ENCODE peak calls at places on chromosomes 1 and 21, in ten cellular contexts. I is NB4, S is tibial nerve, M is A549, W is HCT116, F is ovary, O is adrenal gland, J is stomach, K is endothelial cell of umbilical vein, C is transverse colon. G is an unnamed sample.
A peak's percentile ranks its signal among the peaks of the same experiment; 100 is the strongest.

GRCh38 chr21:32021319-32022027 is 148.7 kb downstream of the HUNK start:
- DNase-seq in I (no peak), S (no peak), M (no peak), W (no peak), F (no peak), O (no peak), J (peak; percentile 92), K (no peak), C (peak; percentile 54), G (peak; percentile 81)

GRCh38 chr1:165842363-165843129 is 15.1 kb downstream of the UCK2 start:
- DNase-seq in I (peak; percentile 77), S (no peak), M (no peak), W (no peak), F (no peak), O (peak; percentile 18), J (no peak), K (peak; percentile 35), C (no peak), G (no peak)

GRCh38 chr1:156106624-156107488 is 7.7 kb upstream of the LMNA start:
- DNase-seq in I (no peak), S (peak; percentile 50), M (no peak), W (no peak), F (peak; percentile 52), O (no peak), J (no peak), K (no peak), C (no peak), G (no peak)

GRCh38 chr1:152517237-152517811 is 3.0 kb downstream of the CRCT1 start:
- DNase-seq in I (no peak), S (no peak), M (peak; percentile 64), W (peak; percentile 6), F (no peak), O (no peak), J (no peak), K (peak; percentile 25), C (no peak), G (no peak)

GRCh38 chr1:222596696-222597095 is 7.0 kb upstream of the TAF1A start:
- DNase-seq in I (no peak), S (no peak), M (no peak), W (no peak), F (no peak), O (no peak), J (no peak), K (no peak), C (no peak), G (no peak)

GRCh38 chr1:205375816-205376545 is 19.3 kb upstream of the KLHDC8A start:
- DNase-seq in I (no peak), S (no peak), M (peak; percentile 69), W (peak; percentile 16), F (peak; percentile 65), O (peak; percentile 68), J (no peak), K (no peak), C (peak; percentile 34), G (no peak)

GRCh38 chr1:222331765-222332164 is 216.1 kb downstream of the HHIPL2 start:
- DNase-seq in I (no peak), S (no peak), M (no peak), W (no peak), F (no peak), O (no peak), J (no peak), K (no peak), C (no peak), G (no peak)

GRCh38 chr1:231359113-231359512 is 21.0 kb downstream of the SPRTN start:
- DNase-seq in I (peak; percentile 94), S (peak; percentile 68), M (no peak), W (no peak), F (no peak), O (peak; percentile 40), J (no peak), K (no peak), C (no peak), G (no peak)

GRCh38 chr1:193569696-193570269 is 383.4 kb upstream of the B3GALT2 start:
- DNase-seq in I (no peak), S (no peak), M (no peak), W (no peak), F (no peak), O (no peak), J (no peak), K (no peak), C (no peak), G (no peak)

DNA sequence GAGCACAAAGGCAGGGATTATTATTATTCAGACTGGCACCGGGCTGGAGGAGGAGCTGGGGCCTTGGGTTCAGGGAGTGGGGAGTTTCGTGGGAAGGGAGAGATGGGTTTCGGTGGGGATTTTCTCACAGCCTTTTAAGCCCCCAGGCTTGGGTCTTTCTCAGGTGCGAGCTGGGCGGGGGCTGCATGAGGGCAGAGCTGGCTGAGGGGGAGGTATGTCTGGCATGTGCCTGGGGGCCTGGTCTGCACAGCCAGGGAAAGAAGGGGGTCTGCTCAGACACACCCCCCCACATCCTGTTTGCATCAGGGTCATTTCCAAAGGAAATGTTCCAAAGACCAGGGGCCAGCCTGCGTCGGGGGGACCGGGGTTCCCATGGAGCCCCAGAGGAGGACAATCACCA is 21.6 kb downstream of the GRHL3 start:
- DNase-seq in I (no peak), S (no peak), M (no peak), W (no peak), F (no peak), O (no peak), J (no peak), K (no peak), C (no peak), G (no peak)
- TF ChIP-seq CTCF in I (no peak), S (no peak), M (no peak), W (no peak), F (no peak), O (no peak), J (no peak), K (no peak), C (no peak), G (no peak)

GRCh38 chr1:244971524-244972216 is 107.3 kb upstream of the HNRNPU start:
- DNase-seq in I (no peak), S (peak; percentile 7), M (no peak), W (no peak), F (no peak), O (no peak), J (no peak), K (no peak), C (no peak), G (no peak)

GRCh38 chr1:244970236-244970652 is 105.9 kb upstream of the HNRNPU start:
- DNase-seq in I (peak; percentile 92), S (peak; percentile 55), M (no peak), W (peak; percentile 42), F (no peak), O (peak; percentile 82), J (peak; percentile 71), K (peak; percentile 83), C (no peak), G (peak; percentile 79)

GRCh38 chr1:244970661-244971523 is 106.5 kb upstream of the HNRNPU start:
- DNase-seq in I (peak; percentile 97), S (peak; percentile 90), M (no peak), W (peak; percentile 93), F (peak; percentile 96), O (peak; percentile 95), J (peak; percentile 92), K (peak; percentile 94), C (peak; percentile 93), G (peak; percentile 94)

GRCh38 chr1:244968431-244968830 is 104.1 kb upstream of the HNRNPU start:
- DNase-seq in I (no peak), S (no peak), M (no peak), W (no peak), F (peak; percentile 28), O (no peak), J (no peak), K (peak; percentile 56), C (no peak), G (no peak)

GRCh38 chr1:244969355-244970235 is 105.3 kb upstream of the HNRNPU start:
- DNase-seq in I (peak; percentile 90), S (peak; percentile 71), M (no peak), W (peak; percentile 40), F (peak; percentile 82), O (peak; percentile 84), J (peak; percentile 72), K (peak; percentile 97), C (peak; percentile 77), G (peak; percentile 90)
- TF ChIP-seq POLR2A in I (peak; percentile 12), S (peak; percentile 31), M (peak; percentile 38), W (peak; percentile 77), F (peak; percentile 85), O (peak; percentile 93), J (peak; percentile 34), K (no peak), C (peak; percentile 94), G (peak; percentile 95)

DNA sequence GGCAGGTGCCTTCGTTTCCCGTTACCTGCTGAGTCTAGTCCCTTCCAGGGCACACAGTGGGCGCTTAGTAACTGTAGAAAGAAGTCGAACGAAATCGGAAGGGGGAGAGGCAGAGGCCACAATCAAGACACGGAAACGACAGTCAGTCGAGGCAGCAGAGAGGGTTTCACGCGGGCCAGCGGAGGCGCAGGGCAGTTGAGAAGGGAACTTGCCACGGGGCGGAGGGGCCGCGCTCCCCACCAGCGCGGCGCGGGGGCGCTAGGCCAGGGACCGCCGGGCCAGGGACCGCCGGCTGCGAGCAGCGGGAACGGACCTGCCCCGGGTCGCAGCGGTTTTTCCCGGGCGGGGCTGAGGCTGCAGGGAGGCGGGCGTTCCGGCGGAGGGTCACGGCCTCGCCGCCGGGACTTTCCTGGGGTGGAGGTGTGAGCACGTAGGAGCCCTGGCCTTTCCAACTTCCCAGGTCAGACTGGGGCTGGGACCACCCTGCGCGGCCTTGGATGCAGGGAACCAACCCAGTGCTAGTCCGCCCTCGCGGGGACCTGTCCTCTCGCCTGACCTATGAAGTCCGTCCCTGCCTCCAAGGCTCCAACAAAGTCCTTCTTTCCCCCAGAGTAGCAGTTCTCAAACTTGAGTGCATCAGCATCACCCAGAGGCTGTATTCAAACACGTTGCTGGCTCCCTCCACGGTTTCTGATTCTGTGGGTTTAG is 150.1 kb upstream of the FGGY start:
- DNase-seq in I (peak; percentile 61), S (peak; percentile 36), M (peak; percentile 33), W (no peak), F (peak; percentile 53), O (peak; percentile 51), J (peak; percentile 52), K (peak; percentile 46), C (peak; percentile 56), G (peak; percentile 57)
- H3K4me3 ChIP-seq in I (peak overlapping the region; percentile 49), S (peak overlapping the region; percentile 43), M (peak overlapping the region; percentile 53), W (peak overlapping the region; percentile 40), F (peak overlapping the region; percentile 45), O (peak overlapping the region; percentile 80), J (peak overlapping the region; percentile 51), K (peak overlapping the region; percentile 59), C (peak overlapping the region; percentile 35), G (no peak overlapping the region)

GRCh38 chr1:66383602-66384001 is 150.4 kb upstream of the SGIP1 start:
- DNase-seq in I (no peak), S (no peak), M (no peak), W (no peak), F (no peak), O (no peak), J (no peak), K (no peak), C (no peak), G (no peak)

GRCh38 chr1:66383168-66383567 is 150.8 kb upstream of the SGIP1 start:
- DNase-seq in I (peak; percentile 57), S (no peak), M (no peak), W (no peak), F (no peak), O (no peak), J (no peak), K (no peak), C (no peak), G (no peak)

GRCh38 chr1:66386712-66387111 is 147.2 kb upstream of the SGIP1 start:
- DNase-seq in I (no peak), S (no peak), M (no peak), W (no peak), F (no peak), O (no peak), J (no peak), K (no peak), C (no peak), G (no peak)

GRCh38 chr1:66381626-66382275 is 152.2 kb upstream of the SGIP1 start:
- DNase-seq in I (no peak), S (no peak), M (no peak), W (no peak), F (no peak), O (no peak), J (no peak), K (no peak), C (no peak), G (no peak)

GRCh38 chr1:66384258-66384657 is 149.7 kb upstream of the SGIP1 start:
- DNase-seq in I (no peak), S (no peak), M (no peak), W (no peak), F (no peak), O (no peak), J (no peak), K (no peak), C (no peak), G (no peak)
- TF ChIP-seq CTCF in I (no peak), S (no peak), M (no peak), W (no peak), F (no peak), O (no peak), J (no peak), K (no peak), C (no peak), G (no peak)